ENCODE peak calls at places on chromosome 21, in nine cellular contexts. V is thoracic aorta; J is CD8-positive, alpha-beta T cell; P is sigmoid colon; T is IMR-90; X is uterus; F is heart right ventricle; G is prostate gland; W is neural progenitor cell. Y is an unnamed sample. For H3K27me3, the result is how much of the 10 kb centered on the place peaks cover.

GRCh38 chr21:43323244-43324005 is 103.5 kb downstream of the SIK1 start:
- DNase-seq in X (no peak), W (no peak), P (no peak), G (no peak), F (peak), V (no peak), J (no peak), T (no peak), Y (no peak)

GRCh38 chr21:44994581-44995171 is 54.8 kb downstream of the SLX9 start:
- DNase-seq in F (no peak), X (no peak), J (no peak), G (no peak), V (no peak), W (no peak), P (peak), T (no peak), Y (no peak)

GRCh38 chr21:44947930-44948331 is 8.1 kb downstream of the SLX9 start:
- DNase-seq in T (no peak), J (no peak), V (no peak), W (no peak), G (no peak), P (peak), X (no peak), F (no peak), Y (no peak)

GRCh38 chr21:28482657-28483056 is 510.0 kb downstream of the LTN1 start:
- DNase-seq in T (no peak), G (no peak), W (no peak), F (no peak), V (no peak), P (no peak), J (no peak), X (no peak), Y (no peak)

GRCh38 chr21:33924079-33924765 is 8.6 kb upstream of the ATP5PO start:
- DNase-seq in G (peak), X (peak), W (peak), V (peak), F (peak), J (peak), T (peak), P (peak), Y (peak)

GRCh38 chr21:15015622-15016471 is 49.0 kb downstream of the NRIP1 start:
- DNase-seq in P (no peak), F (no peak), J (no peak), G (no peak), V (no peak), T (peak), X (no peak), W (no peak), Y (no peak)

GRCh38 chr21:27371688-27372331 is 404.9 kb upstream of the ADAMTS5 start:
- DNase-seq in J (no peak), W (no peak), P (no peak), F (no peak), V (no peak), X (no peak), T (peak), G (no peak), Y (no peak)

GRCh38 chr21:34603002-34603709 is 11.8 kb downstream of the RCAN1 start:
- DNase-seq in V (peak), X (peak), J (no peak), F (peak), W (peak), T (peak), P (peak), G (peak), Y (peak)

GRCh38 chr21:42651515-42652401 is 1.7 kb upstream of the PDE9A start:
- DNase-seq in F (no peak), G (no peak), J (no peak), T (no peak), P (no peak), X (no peak), V (no peak), W (no peak), Y (no peak)

GRCh38 chr21:28822064-28822402 is 170.6 kb downstream of the LTN1 start:
- DNase-seq in G (no peak), J (no peak), P (no peak), W (no peak), X (no peak), T (no peak), F (no peak), V (no peak), Y (no peak)

GRCh38 chr21:26513212-26513611 is 59.9 kb downstream of the CYYR1 start:
- DNase-seq in P (no peak), T (no peak), F (no peak), V (no peak), X (no peak), G (no peak), J (no peak), W (no peak), Y (no peak)

GRCh38 chr21:22297575-22297974 is 1299.4 kb downstream of the NCAM2 start:
- DNase-seq in G (no peak), W (no peak), V (no peak), F (no peak), T (no peak), P (no peak), X (no peak), J (no peak), Y (no peak)

DNA sequence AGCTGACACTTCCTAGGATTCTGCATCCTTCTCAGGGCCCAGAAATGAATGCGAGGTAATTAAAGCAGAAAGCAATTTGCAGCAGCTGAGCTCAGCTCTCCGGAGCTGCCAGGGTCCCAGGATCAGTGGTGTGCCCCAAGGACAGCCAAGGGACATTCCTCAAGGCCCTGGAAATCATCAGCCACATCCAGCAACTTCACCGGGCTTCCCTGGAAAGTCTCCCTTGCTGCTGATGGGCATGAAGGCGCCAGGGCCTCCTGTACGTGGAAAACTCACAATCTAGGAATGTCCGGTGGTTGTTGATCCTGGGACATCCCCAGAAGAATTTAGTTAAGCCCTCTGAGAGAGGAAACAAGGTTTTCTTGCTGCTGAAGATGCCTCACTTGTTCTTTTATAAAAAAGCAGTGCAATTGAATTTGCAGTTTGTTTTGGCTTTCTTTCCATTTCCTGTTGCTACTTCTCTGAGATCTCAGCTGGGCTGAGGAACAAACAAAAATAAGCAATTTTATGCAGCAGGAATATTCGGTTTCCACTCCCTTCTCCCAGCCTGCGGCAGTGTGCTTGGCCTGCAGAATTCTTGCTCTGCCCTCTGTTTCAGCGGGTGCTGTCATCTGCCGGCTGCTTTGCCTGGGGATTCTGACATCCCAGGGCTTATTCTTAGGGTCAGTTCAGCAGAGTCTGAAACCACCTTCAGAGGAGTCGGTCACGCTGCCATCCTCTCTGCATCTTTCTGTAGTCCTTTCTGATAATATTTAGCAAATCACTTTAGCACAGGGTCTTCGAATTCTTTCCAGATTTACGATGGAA is 85.9 kb downstream of the TCP10L start:
- DNase-seq in W (peak), P (peak), G (no peak), V (no peak), F (peak), X (no peak), T (peak), J (no peak), Y (no peak)
- H3K4me3 ChIP-seq in W (no peak), P (no peak), G (no peak), V (no peak), F (peak), X (no peak), T (no peak), J (no peak), Y (no peak)

GRCh38 chr21:36092676-36093075 is 22.9 kb downstream of the CBR1 start:
- DNase-seq in P (no peak), F (no peak), J (no peak), T (no peak), G (no peak), V (no peak), W (no peak), X (no peak), Y (no peak)

GRCh38 chr21:36082140-36082742 is 12.4 kb downstream of the CBR1 start:
- DNase-seq in T (peak), W (no peak), V (no peak), G (no peak), P (no peak), F (no peak), J (no peak), X (no peak), Y (no peak)

GRCh38 chr21:36089946-36090345 is 20.1 kb downstream of the CBR1 start:
- DNase-seq in T (no peak), J (no peak), P (no peak), W (no peak), G (no peak), X (no peak), V (no peak), F (no peak), Y (no peak)

GRCh38 chr21:36093512-36093911 is 23.7 kb downstream of the CBR1 start:
- DNase-seq in W (no peak), F (no peak), T (no peak), J (no peak), X (no peak), V (no peak), P (no peak), G (no peak), Y (no peak)

DNA sequence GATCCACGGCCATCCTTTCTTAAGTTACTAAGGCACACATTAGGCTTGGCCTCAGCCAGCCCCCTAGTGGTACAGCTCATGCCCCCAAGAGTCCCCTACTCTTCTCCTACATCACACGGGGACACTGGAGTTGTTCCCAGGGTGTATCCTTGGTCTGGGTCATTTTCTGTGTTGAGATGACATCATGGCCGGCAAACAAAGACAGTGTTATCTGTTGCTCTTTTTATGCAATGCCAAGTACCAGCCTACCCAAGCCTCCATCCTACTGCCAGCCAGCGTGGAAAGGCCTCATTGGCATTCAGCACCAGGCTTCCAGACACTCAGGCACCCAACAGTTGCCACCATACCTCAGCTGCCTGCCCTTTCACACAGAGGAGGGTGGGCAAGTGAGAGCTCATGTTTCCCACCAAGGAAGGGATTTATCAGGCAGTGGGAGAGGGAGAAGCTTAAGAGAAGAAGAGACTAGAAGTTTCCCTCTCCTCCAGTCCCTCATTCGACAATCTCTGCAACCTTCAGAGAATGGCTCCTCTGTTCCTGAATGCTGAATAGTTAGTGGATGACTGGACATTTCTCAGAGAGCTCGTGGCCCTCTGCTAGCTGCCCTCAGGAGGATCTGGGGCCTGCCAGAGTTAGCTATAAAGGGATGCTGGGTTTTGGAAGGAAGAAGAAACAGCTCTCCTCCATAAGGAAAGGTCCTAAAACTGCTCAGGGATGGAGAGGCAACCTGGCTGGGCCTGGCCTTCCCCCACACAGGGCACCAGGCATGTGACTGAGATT is 17.7 kb downstream of the CBR1 start:
- DNase-seq in V (no peak), G (no peak), F (no peak), X (no peak), W (peak), P (no peak), T (peak), J (no peak), Y (no peak)
- TF ChIP-seq CTCF in V (no peak), G (no peak), F (no peak), X (no peak), W (peak), P (no peak), T (no peak), J (no peak), Y (peak)

GRCh38 chr21:31557956-31558838 is 101.3 kb upstream of the SOD1 start:
- DNase-seq in G (peak), W (peak), X (no peak), V (no peak), J (peak), F (no peak), P (no peak), T (no peak), Y (peak)

GRCh38 chr21:31557421-31557955 is 102.0 kb upstream of the SOD1 start:
- DNase-seq in X (no peak), J (peak), P (no peak), F (no peak), G (no peak), T (no peak), W (peak), V (no peak), Y (peak)

GRCh38 chr21:31560479-31560878 is 99.0 kb upstream of the SOD1 start:
- DNase-seq in F (no peak), T (no peak), V (no peak), G (no peak), P (no peak), X (no peak), J (no peak), W (no peak), Y (no peak)

GRCh38 chr21:31559368-31560119 is 99.9 kb upstream of the SOD1 start:
- DNase-seq in G (peak), J (peak), V (peak), P (peak), T (peak), W (peak), F (peak), X (peak), Y (peak)

GRCh38 chr21:31558839-31559367 is 100.6 kb upstream of the SOD1 start:
- DNase-seq in J (peak), P (peak), F (peak), X (peak), V (no peak), G (peak), T (peak), W (peak), Y (peak)
- H3K27me3 ChIP-seq in J (under half), P (half or more), F (half or more), X (under half), V (under half), G (under half), T (under half), W (under half), Y (under half)

GRCh38 chr21:16195896-16196443 is 466.2 kb downstream of the USP25 start:
- DNase-seq in W (no peak), G (no peak), F (no peak), X (no peak), V (no peak), T (no peak), J (no peak), P (no peak), Y (no peak)

GRCh38 chr21:16194851-16195251 is 465.1 kb downstream of the USP25 start:
- DNase-seq in F (no peak), P (no peak), X (no peak), V (no peak), G (no peak), W (peak), J (no peak), T (peak), Y (no peak)

GRCh38 chr21:16192900-16193299 is 463.1 kb downstream of the USP25 start:
- DNase-seq in F (no peak), G (no peak), V (no peak), T (peak), P (no peak), J (no peak), X (peak), W (no peak), Y (no peak)

GRCh38 chr21:16195476-16195875 is 465.7 kb downstream of the USP25 start:
- DNase-seq in J (no peak), G (no peak), T (peak), V (no peak), F (no peak), P (no peak), W (no peak), X (no peak), Y (peak)

DNA sequence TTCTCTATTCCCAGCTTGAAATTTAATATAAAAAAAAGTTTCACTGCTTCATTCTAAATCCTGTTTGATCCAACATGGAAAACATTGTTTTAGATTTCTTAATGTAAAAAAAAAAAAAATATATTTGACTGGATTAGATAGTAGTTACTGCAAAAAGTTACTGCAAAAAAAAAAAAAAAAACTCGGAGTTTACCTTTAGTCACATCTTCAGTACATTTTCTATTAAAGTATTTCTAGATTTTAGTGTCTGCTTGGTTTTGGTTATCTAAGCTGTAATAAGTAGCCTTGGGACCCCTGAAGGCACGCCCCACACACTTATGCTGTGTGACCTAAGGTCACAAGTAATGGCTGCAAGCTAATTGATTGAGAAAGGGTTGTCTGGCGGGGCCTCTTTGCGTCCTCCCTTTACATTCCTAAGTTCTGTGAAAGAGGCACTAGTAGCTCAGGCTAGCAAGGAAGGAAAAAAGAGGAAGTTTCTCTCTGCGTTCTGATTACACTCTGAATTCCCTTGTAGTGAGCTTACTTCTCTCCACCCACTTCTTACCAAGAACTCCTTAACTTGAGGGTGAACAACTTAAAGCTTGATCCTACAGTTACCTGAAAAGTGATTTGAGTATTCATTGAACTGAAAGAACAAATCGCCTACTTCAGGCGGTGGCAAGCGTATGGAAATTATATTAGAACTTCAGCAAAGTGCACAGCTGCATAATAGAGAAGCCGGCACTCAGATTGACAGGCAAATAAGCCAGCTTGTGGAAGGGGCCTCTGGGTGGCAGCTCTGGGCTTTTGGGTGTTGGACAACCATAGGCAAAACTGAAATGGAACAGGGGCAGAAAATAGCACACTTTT is 464.2 kb downstream of the USP25 start:
- DNase-seq in W (peak), X (peak), F (peak), V (no peak), P (peak), G (peak), T (peak), J (no peak), Y (peak)
- H3K4me3 ChIP-seq in W (peak), X (peak), F (peak), V (peak), P (peak), G (peak), T (peak), J (no peak), Y (peak)

GRCh38 chr21:37909936-37910335 is 6.3 kb downstream of the KCNJ6 start:
- DNase-seq in X (no peak), G (no peak), P (no peak), V (no peak), W (peak), F (no peak), J (no peak), T (no peak), Y (no peak)
- TF ChIP-seq CTCF in X (no peak), G (no peak), P (no peak), V (no peak), W (peak), F (no peak), J (no peak), T (no peak), Y (no peak)

DNA sequence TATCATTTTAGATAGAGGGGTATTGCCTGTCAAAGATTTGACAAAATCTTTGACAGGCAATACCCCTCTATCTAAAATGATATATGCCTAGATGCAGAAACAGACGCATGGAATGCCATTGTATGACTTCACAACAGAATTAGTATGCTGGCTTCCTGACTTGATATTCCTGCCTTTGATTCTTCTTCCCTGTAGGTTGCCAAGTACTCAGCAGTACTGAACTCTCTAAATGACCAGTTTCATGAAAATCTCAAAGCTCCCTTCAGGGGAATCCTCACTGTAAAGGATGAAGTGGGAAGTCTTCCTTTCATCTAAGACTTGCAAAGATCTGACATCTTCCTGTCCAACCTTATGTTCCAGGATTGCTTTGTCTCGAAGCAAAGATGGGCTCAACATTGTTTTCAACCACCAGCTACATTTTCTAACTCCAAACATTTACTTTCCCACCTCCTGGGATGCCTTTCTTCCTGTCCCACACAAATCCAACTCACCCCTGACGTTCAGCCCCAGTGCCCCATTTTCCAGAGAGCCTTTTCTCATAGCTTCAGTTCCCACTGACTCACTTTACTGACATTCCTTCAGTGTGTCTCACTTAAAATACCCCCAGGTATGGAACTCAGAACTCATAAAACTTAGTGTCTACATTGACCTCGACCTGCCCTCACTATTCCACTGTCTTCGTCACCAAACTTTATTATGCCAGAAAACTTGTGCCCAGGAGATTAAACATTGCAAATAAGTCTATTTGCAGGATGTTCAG is 67.3 kb upstream of the KCNJ6 start:
- DNase-seq in T (no peak), J (no peak), G (no peak), F (no peak), W (no peak), P (no peak), V (no peak), X (no peak), Y (no peak)
- H3K27me3 ChIP-seq in T (under half), J (under half), G (under half), F (under half), W (under half), P (under half), V (under half), X (under half), Y (under half)

GRCh38 chr21:39406065-39406464 is 39.5 kb downstream of the LCA5L start:
- DNase-seq in X (no peak), J (no peak), F (no peak), P (no peak), W (no peak), T (no peak), V (no peak), G (no peak), Y (no peak)

GRCh38 chr21:39397651-39398385 is 47.8 kb downstream of the LCA5L start:
- DNase-seq in J (no peak), F (no peak), T (no peak), V (no peak), W (no peak), P (no peak), X (no peak), G (no peak), Y (no peak)

GRCh38 chr21:39400173-39400572 is 45.4 kb downstream of the LCA5L start:
- DNase-seq in G (no peak), J (no peak), T (no peak), X (no peak), W (no peak), V (no peak), F (no peak), P (no peak), Y (no peak)
- H3K4me3 ChIP-seq in G (no peak), J (no peak), T (no peak), X (no peak), W (no peak), V (no peak), F (no peak), P (no peak), Y (no peak)

GRCh38 chr21:20026517-20026916 is 971.7 kb upstream of the NCAM2 start:
- DNase-seq in W (no peak), P (no peak), V (no peak), G (no peak), T (no peak), F (no peak), J (no peak), X (no peak), Y (no peak)
- TF ChIP-seq CTCF in W (no peak), P (no peak), V (no peak), G (no peak), T (no peak), F (no peak), J (no peak), X (no peak), Y (no peak)

Y was measured in GM06990.